ENCODE peak calls at places on chromosome 19, in five cellular contexts. One of them, this sample, is unnamed. For H3K36me3, the result is how much of the 10 kb centered on the place peaks cover.

GRCh38 chr19:58409010-58409790 is 751 bp downstream of the ZNF584 start:
- DNase-seq in neural progenitor cell: peak
- DNase-seq in IMR-90: peak
- DNase-seq in astrocyte: no peak
- DNase-seq in fibroblast of lung: no peak
- DNase-seq in this sample: no peak

GRCh38 chr19:16376649-16377048 is 52.0 kb downstream of the KLF2 start:
- DNase-seq in neural progenitor cell: peak
- DNase-seq in IMR-90: no peak
- DNase-seq in astrocyte: no peak
- DNase-seq in fibroblast of lung: no peak
- DNase-seq in this sample: no peak

GRCh38 chr19:45854167-45854778 is 8.7 kb downstream of the SYMPK start:
- DNase-seq in neural progenitor cell: no peak
- DNase-seq in IMR-90: no peak
- DNase-seq in astrocyte: no peak
- DNase-seq in fibroblast of lung: no peak
- DNase-seq in this sample: no peak

GRCh38 chr19:35986664-35987570 is 8.1 kb upstream of the SDHAF1 start:
- DNase-seq in neural progenitor cell: peak
- DNase-seq in IMR-90: no peak
- DNase-seq in astrocyte: no peak
- DNase-seq in fibroblast of lung: no peak
- DNase-seq in this sample: no peak

GRCh38 chr19:52492991-52493470 is 34.4 kb upstream of the ZNF808 start:
- DNase-seq in neural progenitor cell: peak
- DNase-seq in IMR-90: no peak
- DNase-seq in astrocyte: no peak
- DNase-seq in fibroblast of lung: no peak
- DNase-seq in this sample: no peak

GRCh38 chr19:41563847-41564514 is 12.0 kb upstream of the CEACAM21 start:
- DNase-seq in neural progenitor cell: peak
- DNase-seq in IMR-90: no peak
- DNase-seq in astrocyte: no peak
- DNase-seq in fibroblast of lung: no peak
- DNase-seq in this sample: no peak

GRCh38 chr19:6551607-6552450 is 21.0 kb downstream of the TNFSF9 start:
- DNase-seq in neural progenitor cell: peak
- DNase-seq in IMR-90: no peak
- DNase-seq in astrocyte: peak
- DNase-seq in fibroblast of lung: peak
- DNase-seq in this sample: no peak

GRCh38 chr19:8144273-8144672 is 5.1 kb downstream of the FBN3 start:
- DNase-seq in neural progenitor cell: no peak
- DNase-seq in IMR-90: no peak
- DNase-seq in astrocyte: no peak
- DNase-seq in fibroblast of lung: no peak
- DNase-seq in this sample: no peak

GRCh38 chr19:41705393-41706174 is 2.8 kb upstream of the CEACAM5 start:
- DNase-seq in neural progenitor cell: peak
- DNase-seq in IMR-90: no peak
- DNase-seq in astrocyte: peak
- DNase-seq in fibroblast of lung: peak
- DNase-seq in this sample: no peak

GRCh38 chr19:49579193-49579592 is 1.2 kb downstream of the NOSIP start:
- DNase-seq in neural progenitor cell: no peak
- DNase-seq in IMR-90: no peak
- DNase-seq in astrocyte: no peak
- DNase-seq in fibroblast of lung: no peak
- DNase-seq in this sample: no peak
- H2AFZ ChIP-seq in neural progenitor cell: no peak
- H2AFZ ChIP-seq in IMR-90: no peak
- H2AFZ ChIP-seq in astrocyte: no peak
- H2AFZ ChIP-seq in fibroblast of lung: no peak
- H2AFZ ChIP-seq in this sample: no peak

DNA sequence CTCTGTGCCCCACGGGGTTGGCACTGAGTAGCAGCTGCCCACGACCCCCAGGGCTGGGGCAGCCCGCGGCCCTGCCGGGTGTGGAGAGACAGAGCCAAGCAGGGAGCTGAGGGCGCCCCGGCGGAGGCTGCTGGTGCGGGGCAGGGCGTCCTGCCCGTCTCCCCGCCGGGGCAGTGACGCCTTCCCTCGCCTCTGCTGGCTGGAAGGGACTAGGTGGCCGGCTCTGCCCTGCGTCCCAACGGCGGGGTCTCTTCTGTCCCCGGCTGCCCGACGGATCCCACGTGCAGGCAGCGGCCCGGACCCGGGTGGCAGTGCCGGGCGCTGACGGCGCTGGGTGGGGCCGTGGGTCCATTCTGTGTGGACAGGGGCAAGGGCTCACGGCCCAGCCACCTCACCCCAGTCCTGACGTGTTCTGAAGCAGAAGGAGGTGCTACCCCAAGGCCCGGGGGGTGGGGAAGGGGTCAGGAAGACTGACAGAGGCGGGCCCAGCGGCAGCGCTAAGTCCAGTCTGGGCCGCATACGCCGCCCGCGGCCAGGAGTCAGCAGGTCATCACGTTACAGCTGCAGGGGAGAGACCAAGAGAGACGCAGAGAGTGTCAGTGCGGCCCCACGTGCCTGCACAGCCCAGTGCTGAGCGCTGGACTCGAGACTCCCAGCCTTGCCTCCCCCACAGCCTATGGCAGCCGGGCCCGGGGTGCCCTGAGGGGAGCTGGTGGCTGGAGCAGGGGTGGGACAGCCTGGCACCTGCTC is 15.1 kb upstream of the PLPP2 start:
- DNase-seq in neural progenitor cell: no peak
- DNase-seq in IMR-90: no peak
- DNase-seq in astrocyte: no peak
- DNase-seq in fibroblast of lung: no peak
- DNase-seq in this sample: no peak
- H3K36me3 ChIP-seq in neural progenitor cell: under half
- H3K36me3 ChIP-seq in IMR-90: half or more
- H3K36me3 ChIP-seq in astrocyte: under half
- H3K36me3 ChIP-seq in fibroblast of lung: under half
- H3K36me3 ChIP-seq in this sample: under half

GRCh38 chr19:10404888-10405808 is 1.8 kb upstream of the CDC37 start:
- DNase-seq in neural progenitor cell: peak
- DNase-seq in IMR-90: no peak
- DNase-seq in astrocyte: no peak
- DNase-seq in fibroblast of lung: peak
- DNase-seq in this sample: no peak

GRCh38 chr19:10403137-10404021 is at the start of gene CDC37:
- DNase-seq in neural progenitor cell: peak
- DNase-seq in IMR-90: peak
- DNase-seq in astrocyte: peak
- DNase-seq in fibroblast of lung: peak
- DNase-seq in this sample: peak

GRCh38 chr19:10406191-10406590 is 2.8 kb upstream of the CDC37 start:
- DNase-seq in neural progenitor cell: no peak
- DNase-seq in IMR-90: no peak
- DNase-seq in astrocyte: no peak
- DNase-seq in fibroblast of lung: no peak
- DNase-seq in this sample: no peak

GRCh38 chr19:10399878-10400277 is 3.5 kb downstream of the CDC37 start:
- DNase-seq in neural progenitor cell: no peak
- DNase-seq in IMR-90: no peak
- DNase-seq in astrocyte: no peak
- DNase-seq in fibroblast of lung: no peak
- DNase-seq in this sample: no peak

DNA sequence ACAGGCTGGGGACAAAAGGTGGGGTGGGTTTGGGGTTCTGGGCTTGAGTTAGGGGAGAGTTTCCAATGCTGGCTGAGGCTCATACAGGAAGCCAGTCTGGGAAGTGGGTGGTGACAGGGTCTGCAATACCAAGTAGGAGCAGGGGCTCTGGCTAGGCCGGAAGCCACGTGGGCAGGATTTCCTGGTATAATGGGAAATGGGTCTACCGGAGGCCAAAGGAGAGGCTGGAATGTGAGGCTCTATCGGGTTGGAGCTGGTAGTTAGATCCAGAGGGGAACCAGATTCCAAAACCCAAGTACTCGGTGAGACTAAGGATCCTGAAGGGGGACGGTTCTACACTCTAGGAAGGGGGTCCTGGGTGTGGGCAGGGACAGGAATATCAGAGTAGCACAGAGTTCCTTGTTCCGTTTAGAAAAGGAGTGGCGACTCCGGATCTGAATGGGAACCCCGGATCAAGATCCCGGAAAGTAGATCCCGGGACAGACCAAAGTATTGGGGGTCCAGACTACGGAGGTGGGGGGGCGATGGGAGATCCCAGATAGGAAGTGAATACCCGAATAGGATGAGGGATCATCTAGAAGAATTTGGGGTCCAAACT is 802 bp downstream of the CDC37 start:
- DNase-seq in neural progenitor cell: peak
- DNase-seq in IMR-90: no peak
- DNase-seq in astrocyte: no peak
- DNase-seq in fibroblast of lung: peak
- DNase-seq in this sample: no peak
- H2AFZ ChIP-seq in neural progenitor cell: no peak
- H2AFZ ChIP-seq in IMR-90: peak
- H2AFZ ChIP-seq in astrocyte: no peak
- H2AFZ ChIP-seq in fibroblast of lung: no peak
- H2AFZ ChIP-seq in this sample: peak

DNA sequence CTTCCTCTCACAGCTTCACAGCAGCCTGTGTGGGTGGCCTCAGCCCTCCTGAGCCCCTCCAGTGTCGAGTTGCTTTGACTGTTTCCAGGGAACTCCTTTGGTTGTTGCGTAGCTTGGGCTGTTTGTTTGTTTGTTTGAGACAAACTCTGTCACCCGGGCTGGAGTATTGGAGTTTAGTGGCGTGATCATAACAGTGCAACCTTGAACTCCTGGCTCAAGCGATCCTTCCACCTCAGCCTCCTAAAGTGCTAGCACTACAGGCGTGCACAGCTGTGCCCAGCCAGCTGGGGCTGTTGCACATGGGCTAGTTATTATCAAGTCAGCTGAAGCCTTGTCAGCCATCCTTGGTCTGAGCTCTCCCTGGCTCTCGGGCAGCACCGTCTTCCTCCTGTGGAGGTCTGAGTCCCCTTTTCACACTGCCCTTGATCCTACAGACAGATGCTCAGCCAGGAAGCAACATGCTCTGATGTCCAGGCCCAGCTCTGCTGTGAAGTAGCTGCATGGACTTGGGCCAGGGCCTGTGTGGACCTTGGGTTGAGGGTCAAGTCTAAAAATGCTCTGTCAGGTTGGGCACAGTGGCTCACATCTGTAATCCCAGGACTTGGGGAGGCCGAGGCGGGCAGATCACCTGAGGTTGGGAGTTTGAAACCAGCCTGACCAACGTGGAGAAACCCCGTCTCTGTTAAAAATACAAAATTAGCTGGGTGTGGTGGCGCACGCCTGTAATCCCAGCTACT is 10.3 kb downstream of the DOT1L start:
- DNase-seq in neural progenitor cell: no peak
- DNase-seq in IMR-90: no peak
- DNase-seq in astrocyte: no peak
- DNase-seq in fibroblast of lung: no peak
- DNase-seq in this sample: no peak
- H3K36me3 ChIP-seq in neural progenitor cell: under half
- H3K36me3 ChIP-seq in IMR-90: under half
- H3K36me3 ChIP-seq in astrocyte: under half
- H3K36me3 ChIP-seq in fibroblast of lung: under half
- H3K36me3 ChIP-seq in this sample: under half

GRCh38 chr19:1587872-1588271 is 4.8 kb downstream of the MBD3 start:
- DNase-seq in neural progenitor cell: no peak
- DNase-seq in IMR-90: no peak
- DNase-seq in astrocyte: no peak
- DNase-seq in fibroblast of lung: no peak
- DNase-seq in this sample: no peak

GRCh38 chr19:1592755-1593628 is at the start of gene MBD3:
- DNase-seq in neural progenitor cell: peak
- DNase-seq in IMR-90: peak
- DNase-seq in astrocyte: peak
- DNase-seq in fibroblast of lung: peak
- DNase-seq in this sample: peak

GRCh38 chr19:1592023-1592754 is 476 bp downstream of the MBD3 start:
- DNase-seq in neural progenitor cell: peak
- DNase-seq in IMR-90: peak
- DNase-seq in astrocyte: peak
- DNase-seq in fibroblast of lung: peak
- DNase-seq in this sample: peak

GRCh38 chr19:1590641-1591397 is 1.8 kb downstream of the MBD3 start:
- DNase-seq in neural progenitor cell: peak
- DNase-seq in IMR-90: no peak
- DNase-seq in astrocyte: no peak
- DNase-seq in fibroblast of lung: no peak
- DNase-seq in this sample: peak

DNA sequence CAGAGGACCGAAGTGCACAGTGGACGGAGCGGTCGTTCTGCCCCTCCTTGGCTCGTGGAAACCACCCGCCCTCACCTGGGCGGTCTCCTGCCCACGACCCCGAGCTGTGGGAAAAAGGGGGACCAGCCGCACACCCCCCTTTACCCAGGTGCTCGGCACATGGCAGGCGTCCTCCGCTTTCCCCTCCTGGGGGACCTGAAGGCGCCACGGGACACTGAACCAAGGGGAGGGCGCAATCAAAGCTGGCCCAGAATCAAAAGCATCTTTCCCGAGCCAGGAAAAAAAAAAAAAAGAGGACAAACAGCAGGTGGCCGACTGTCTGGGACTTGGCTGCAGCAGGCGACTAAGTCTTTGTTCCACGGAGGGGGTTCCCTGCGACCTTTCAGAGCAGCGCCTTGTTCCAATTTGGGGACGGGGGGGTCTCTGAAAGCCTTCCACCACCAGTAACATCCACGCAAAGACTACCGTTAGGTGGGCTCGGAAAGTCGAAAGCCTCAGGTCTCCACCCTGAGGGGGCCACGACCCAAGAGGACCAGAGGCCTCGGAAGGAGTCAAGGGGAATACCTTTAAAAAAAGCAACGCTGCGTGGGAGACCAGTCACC is 1.1 kb downstream of the MBD3 start:
- DNase-seq in neural progenitor cell: peak
- DNase-seq in IMR-90: no peak
- DNase-seq in astrocyte: no peak
- DNase-seq in fibroblast of lung: no peak
- DNase-seq in this sample: peak
- H2AFZ ChIP-seq in neural progenitor cell: no peak
- H2AFZ ChIP-seq in IMR-90: peak
- H2AFZ ChIP-seq in astrocyte: peak
- H2AFZ ChIP-seq in fibroblast of lung: no peak
- H2AFZ ChIP-seq in this sample: peak

GRCh38 chr19:10112037-10112751 is 701 bp downstream of the P2RY11 start:
- DNase-seq in neural progenitor cell: no peak
- DNase-seq in IMR-90: no peak
- DNase-seq in astrocyte: no peak
- DNase-seq in fibroblast of lung: no peak
- DNase-seq in this sample: peak
- H3K36me3 ChIP-seq in neural progenitor cell: under half
- H3K36me3 ChIP-seq in IMR-90: half or more
- H3K36me3 ChIP-seq in astrocyte: under half
- H3K36me3 ChIP-seq in fibroblast of lung: half or more
- H3K36me3 ChIP-seq in this sample: under half

This sample was measured in MM.1S.